ENCODE peak calls at places on chromosomes 13 and 19, in six cellular contexts. T is astrocyte of the spinal cord, G is mucosa of descending colon, E is fibroblast of the aortic adventitia, V is neural progenitor cell, C is AG10803. F is an unnamed sample.

GRCh38 chr19:32671883-32672282 is 3.1 kb downstream of the ANKRD27 start:
- DNase-seq in T (peak), G (peak), E (peak), V (no peak), C (no peak), F (no peak)

GRCh38 chr19:56504581-56504980 is 3.1 kb upstream of the ZNF471 start:
- DNase-seq in T (peak), G (no peak), E (peak), V (no peak), C (no peak), F (no peak)

GRCh38 chr13:50543767-50544166 is 299.7 kb downstream of the DLEU7 start:
- DNase-seq in T (peak), G (no peak), E (peak), V (peak), C (peak), F (no peak)

GRCh38 chr13:89455741-89456140 is 1784.6 kb downstream of the SLITRK5 start:
- DNase-seq in T (peak), G (no peak), E (no peak), V (no peak), C (no peak), F (no peak)

GRCh38 chr19:48844472-48844871 is 8.2 kb upstream of the HSD17B14 start:
- DNase-seq in T (peak), G (no peak), E (peak), V (peak), C (peak), F (no peak)

GRCh38 chr19:51595776-51596175 is 24.7 kb downstream of the ZNF175 start:
- DNase-seq in T (no peak), G (no peak), E (no peak), V (no peak), C (no peak), F (no peak)

GRCh38 chr19:3608750-3609322 is 2.2 kb upstream of the TBXA2R start:
- DNase-seq in T (peak), G (no peak), E (no peak), V (no peak), C (no peak), F (no peak)

GRCh38 chr13:35179494-35179893 is 237.4 kb downstream of the NBEA start:
- DNase-seq in T (no peak), G (no peak), E (peak), V (no peak), C (peak), F (no peak)

GRCh38 chr13:32165791-32166190 is 134.2 kb downstream of the FRY start:
- DNase-seq in T (no peak), G (no peak), E (peak), V (no peak), C (peak), F (no peak)

GRCh38 chr13:53250272-53250875 is 221.8 kb downstream of the OLFM4 start:
- DNase-seq in T (peak), G (no peak), E (peak), V (peak), C (peak), F (no peak)

GRCh38 chr19:3178377-3178972 is at the start of gene S1PR4:
- DNase-seq in T (no peak), G (peak), E (no peak), V (no peak), C (no peak), F (no peak)

GRCh38 chr19:18282788-18283141 is 1.3 kb upstream of the JUND start:
- DNase-seq in T (no peak), G (peak), E (peak), V (no peak), C (no peak), F (no peak)

GRCh38 chr13:32212420-32212819 is 102.7 kb downstream of the ZAR1L start:
- DNase-seq in T (peak), G (no peak), E (peak), V (no peak), C (peak), F (no peak)

GRCh38 chr19:48741222-48741999 is 1.0 kb upstream of the RASIP1 start:
- DNase-seq in T (no peak), G (peak), E (no peak), V (peak), C (no peak), F (no peak)

GRCh38 chr13:44373247-44373600 is 400 bp upstream of the SERP2 start:
- DNase-seq in T (no peak), G (no peak), E (no peak), V (no peak), C (no peak), F (no peak)

GRCh38 chr19:35545855-35546381 is 492 bp downstream of the TMEM147 start:
- DNase-seq in T (no peak), G (peak), E (no peak), V (no peak), C (no peak), F (peak)

GRCh38 chr19:28436320-28436719 is 776.6 kb downstream of the UQCRFS1 start:
- DNase-seq in T (no peak), G (peak), E (no peak), V (no peak), C (no peak), F (no peak)

GRCh38 chr13:39588384-39588783 is 14.6 kb downstream of the LHFPL6 start:
- DNase-seq in T (no peak), G (no peak), E (no peak), V (no peak), C (peak), F (no peak)

GRCh38 chr19:35264281-35265125 is 4.3 kb upstream of the USF2 start:
- DNase-seq in T (no peak), G (peak), E (no peak), V (no peak), C (no peak), F (no peak)

GRCh38 chr19:15328312-15328711 is 4.0 kb downstream of the BRD4 start:
- DNase-seq in T (no peak), G (no peak), E (no peak), V (no peak), C (no peak), F (no peak)

GRCh38 chr19:18112989-18113478 is 15.5 kb downstream of the MAST3 start:
- DNase-seq in T (peak), G (peak), E (peak), V (peak), C (peak), F (peak)

GRCh38 chr19:18137242-18137641 is 15.7 kb upstream of the PIK3R2 start:
- DNase-seq in T (no peak), G (no peak), E (no peak), V (no peak), C (no peak), F (no peak)

GRCh38 chr13:110913911-110914292 is 967 bp downstream of the ANKRD10 start:
- DNase-seq in T (no peak), G (no peak), E (no peak), V (no peak), C (no peak), F (no peak)

GRCh38 chr13:109631069-109631468 is 155.3 kb downstream of the IRS2 start:
- DNase-seq in T (no peak), G (no peak), E (no peak), V (no peak), C (no peak), F (no peak)

GRCh38 chr13:40026741-40027140 is 371.3 kb downstream of the COG6 start:
- DNase-seq in T (no peak), G (no peak), E (no peak), V (no peak), C (no peak), F (no peak)

GRCh38 chr13:77047649-77048343 is 20.8 kb upstream of the FBXL3 start:
- DNase-seq in T (no peak), G (no peak), E (no peak), V (peak), C (no peak), F (no peak)

GRCh38 chr19:19461671-19462622 is 53.4 kb downstream of the TSSK6 start:
- DNase-seq in T (peak), G (peak), E (peak), V (peak), C (no peak), F (no peak)

GRCh38 chr19:56141416-56141992 is 417 bp downstream of the ZNF444 start:
- DNase-seq in T (no peak), G (peak), E (no peak), V (peak), C (no peak), F (no peak)

GRCh38 chr19:1584500-1585242 is 8.0 kb downstream of the MBD3 start:
- DNase-seq in T (no peak), G (no peak), E (no peak), V (no peak), C (no peak), F (no peak)

GRCh38 chr19:40623403-40624239 is 22.5 kb downstream of the LTBP4 start:
- DNase-seq in T (peak), G (peak), E (peak), V (peak), C (no peak), F (peak)

GRCh38 chr13:51923983-51924539 is 62.3 kb downstream of the CCDC70 start:
- DNase-seq in T (no peak), G (no peak), E (no peak), V (peak), C (no peak), F (no peak)
- TF ChIP-seq CTCF in T (peak), G (no peak), E (peak), V (peak), C (peak), F (no peak)

DNA sequence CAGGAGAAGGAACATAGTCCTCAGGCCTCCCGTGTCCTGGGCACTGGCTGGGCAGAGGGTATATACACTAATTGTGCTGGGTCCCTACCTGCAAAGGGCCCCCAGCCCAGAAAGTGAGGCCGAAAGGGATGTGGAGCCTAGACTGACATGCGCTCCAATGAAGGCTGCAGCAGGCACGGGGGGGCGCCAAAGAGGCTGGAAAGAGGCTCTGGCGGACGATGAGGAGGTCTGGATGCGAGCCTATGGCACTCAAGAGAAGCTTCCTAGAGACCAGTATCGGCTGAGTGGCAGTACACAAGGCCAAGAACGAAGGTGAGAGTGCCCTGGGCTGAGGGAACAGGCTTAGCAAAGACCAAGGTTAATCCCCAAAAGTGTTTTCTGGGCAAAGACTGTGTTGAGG is 16.6 kb downstream of the VRK3 start:
- DNase-seq in T (no peak), G (peak), E (no peak), V (peak), C (no peak), F (no peak)
- TF ChIP-seq CTCF in T (peak), G (no peak), E (peak), V (peak), C (peak), F (no peak)

GRCh38 chr19:10230155-10230903 is 802 bp downstream of the S1PR2 start:
- DNase-seq in T (no peak), G (peak), E (peak), V (peak), C (peak), F (no peak)
- TF ChIP-seq CTCF in T (no peak), G (no peak), E (peak), V (no peak), C (no peak), F (no peak)

GRCh38 chr19:47540748-47541147 is 25.9 kb upstream of the NAPA start:
- DNase-seq in T (peak), G (no peak), E (peak), V (peak), C (peak), F (no peak)
- TF ChIP-seq CTCF in T (peak), G (no peak), E (peak), V (peak), C (peak), F (no peak)

F was measured in omental fat pad.